ENCODE peak calls at places on chromosomes 1 and 21, in seven cellular contexts. One of them, this sample, is unnamed.

GRCh38 chr1:68745006-68745405 is 248.1 kb upstream of the DEPDC1 start:
- DNase-seq in GM12864: no peak
- DNase-seq in naive thymus-derived CD4-positive, alpha-beta T cell: no peak
- DNase-seq in hepatocyte: no peak
- DNase-seq in cardiac fibroblast: no peak
- DNase-seq in foreskin fibroblast: no peak
- DNase-seq in fibroblast of mammary gland: peak; percentile 1
- DNase-seq in this sample: no peak

GRCh38 chr1:64811131-64811530 is 66.3 kb downstream of the RAVER2 start:
- DNase-seq in hepatocyte: no peak
- DNase-seq in naive thymus-derived CD4-positive, alpha-beta T cell: no peak
- DNase-seq in foreskin fibroblast: no peak
- DNase-seq in fibroblast of mammary gland: no peak
- DNase-seq in GM12864: no peak
- DNase-seq in cardiac fibroblast: no peak
- DNase-seq in this sample: no peak

GRCh38 chr1:207020016-207020708 is 12.4 kb downstream of the C1orf116 start:
- DNase-seq in naive thymus-derived CD4-positive, alpha-beta T cell: no peak
- DNase-seq in cardiac fibroblast: no peak
- DNase-seq in hepatocyte: peak; percentile 77
- DNase-seq in foreskin fibroblast: no peak
- DNase-seq in GM12864: no peak
- DNase-seq in fibroblast of mammary gland: no peak
- DNase-seq in this sample: no peak

GRCh38 chr1:54502342-54502741 is 45.7 kb upstream of the ACOT11 start:
- DNase-seq in naive thymus-derived CD4-positive, alpha-beta T cell: no peak
- DNase-seq in fibroblast of mammary gland: no peak
- DNase-seq in GM12864: no peak
- DNase-seq in cardiac fibroblast: no peak
- DNase-seq in hepatocyte: no peak
- DNase-seq in foreskin fibroblast: no peak
- DNase-seq in this sample: no peak

GRCh38 chr1:27137544-27138075 is 17.3 kb downstream of the SLC9A1 start:
- DNase-seq in GM12864: no peak
- DNase-seq in cardiac fibroblast: no peak
- DNase-seq in fibroblast of mammary gland: no peak
- DNase-seq in foreskin fibroblast: peak; percentile 42
- DNase-seq in hepatocyte: peak; percentile 79
- DNase-seq in naive thymus-derived CD4-positive, alpha-beta T cell: no peak
- DNase-seq in this sample: no peak

GRCh38 chr1:3369437-3370076 is 84.9 kb upstream of the ARHGEF16 start:
- DNase-seq in foreskin fibroblast: peak; percentile 88
- DNase-seq in cardiac fibroblast: peak; percentile 83
- DNase-seq in hepatocyte: peak; percentile 77
- DNase-seq in naive thymus-derived CD4-positive, alpha-beta T cell: no peak
- DNase-seq in fibroblast of mammary gland: peak; percentile 93
- DNase-seq in GM12864: no peak
- DNase-seq in this sample: peak; percentile 100

GRCh38 chr1:155859881-155860841 is 794 bp downstream of the SYT11 start:
- DNase-seq in naive thymus-derived CD4-positive, alpha-beta T cell: peak; percentile 76
- DNase-seq in foreskin fibroblast: peak; percentile 81
- DNase-seq in GM12864: no peak
- DNase-seq in hepatocyte: no peak
- DNase-seq in fibroblast of mammary gland: peak; percentile 74
- DNase-seq in cardiac fibroblast: peak; percentile 87
- DNase-seq in this sample: peak; percentile 89

GRCh38 chr1:7117599-7118281 is 332.5 kb downstream of the CAMTA1 start:
- DNase-seq in naive thymus-derived CD4-positive, alpha-beta T cell: no peak
- DNase-seq in fibroblast of mammary gland: peak; percentile 80
- DNase-seq in GM12864: no peak
- DNase-seq in hepatocyte: peak; percentile 59
- DNase-seq in foreskin fibroblast: peak; percentile 43
- DNase-seq in cardiac fibroblast: peak; percentile 76
- DNase-seq in this sample: peak; percentile 60

GRCh38 chr21:39630827-39631226 is 18.1 kb downstream of the B3GALT5 start:
- DNase-seq in foreskin fibroblast: no peak
- DNase-seq in fibroblast of mammary gland: peak; percentile 21
- DNase-seq in cardiac fibroblast: no peak
- DNase-seq in GM12864: no peak
- DNase-seq in naive thymus-derived CD4-positive, alpha-beta T cell: no peak
- DNase-seq in hepatocyte: no peak
- DNase-seq in this sample: peak; percentile 24

GRCh38 chr1:174884001-174884400 is 115.7 kb upstream of the CACYBP start:
- DNase-seq in fibroblast of mammary gland: no peak
- DNase-seq in foreskin fibroblast: no peak
- DNase-seq in GM12864: no peak
- DNase-seq in cardiac fibroblast: no peak
- DNase-seq in naive thymus-derived CD4-positive, alpha-beta T cell: no peak
- DNase-seq in hepatocyte: no peak
- DNase-seq in this sample: no peak

GRCh38 chr1:199752688-199753027 is 274.9 kb upstream of the NR5A2 start:
- DNase-seq in cardiac fibroblast: no peak
- DNase-seq in GM12864: no peak
- DNase-seq in naive thymus-derived CD4-positive, alpha-beta T cell: no peak
- DNase-seq in foreskin fibroblast: no peak
- DNase-seq in fibroblast of mammary gland: no peak
- DNase-seq in hepatocyte: no peak
- DNase-seq in this sample: no peak

GRCh38 chr21:42669069-42669468 is 15.6 kb downstream of the PDE9A start:
- DNase-seq in fibroblast of mammary gland: peak; percentile 42
- DNase-seq in foreskin fibroblast: no peak
- DNase-seq in hepatocyte: no peak
- DNase-seq in cardiac fibroblast: peak; percentile 58
- DNase-seq in GM12864: no peak
- DNase-seq in naive thymus-derived CD4-positive, alpha-beta T cell: no peak
- DNase-seq in this sample: peak; percentile 26

GRCh38 chr21:42670058-42670830 is 16.8 kb downstream of the PDE9A start:
- DNase-seq in foreskin fibroblast: no peak
- DNase-seq in hepatocyte: no peak
- DNase-seq in cardiac fibroblast: no peak
- DNase-seq in fibroblast of mammary gland: no peak
- DNase-seq in naive thymus-derived CD4-positive, alpha-beta T cell: no peak
- DNase-seq in GM12864: no peak
- DNase-seq in this sample: no peak

GRCh38 chr21:42666918-42667317 is 13.5 kb downstream of the PDE9A start:
- DNase-seq in fibroblast of mammary gland: no peak
- DNase-seq in GM12864: no peak
- DNase-seq in foreskin fibroblast: no peak
- DNase-seq in naive thymus-derived CD4-positive, alpha-beta T cell: no peak
- DNase-seq in cardiac fibroblast: no peak
- DNase-seq in hepatocyte: no peak
- DNase-seq in this sample: no peak

GRCh38 chr21:42668193-42668592 is 14.8 kb downstream of the PDE9A start:
- DNase-seq in hepatocyte: no peak
- DNase-seq in cardiac fibroblast: no peak
- DNase-seq in naive thymus-derived CD4-positive, alpha-beta T cell: no peak
- DNase-seq in GM12864: no peak
- DNase-seq in foreskin fibroblast: no peak
- DNase-seq in fibroblast of mammary gland: no peak
- DNase-seq in this sample: no peak

DNA sequence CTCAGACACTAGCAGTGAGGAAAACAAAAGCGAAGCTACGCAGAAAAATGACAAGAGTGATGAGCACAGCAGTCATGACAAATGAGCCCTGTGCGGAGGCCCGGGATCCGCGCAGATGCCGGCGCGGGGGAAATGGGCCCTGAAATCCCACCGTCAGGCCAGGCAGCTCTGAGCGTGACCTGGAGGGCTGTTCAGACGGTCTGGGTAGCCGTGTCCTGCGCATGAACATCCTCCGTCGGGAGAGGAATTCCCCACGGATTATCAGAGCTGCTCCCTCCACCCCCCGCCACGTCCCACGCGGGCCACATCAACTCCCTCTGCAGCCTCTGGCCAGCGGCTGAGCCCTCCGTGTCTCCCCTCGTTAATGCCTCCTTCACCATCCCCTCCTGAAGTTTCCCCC is 15.2 kb downstream of the PDE9A start:
- DNase-seq in cardiac fibroblast: no peak
- DNase-seq in foreskin fibroblast: no peak
- DNase-seq in naive thymus-derived CD4-positive, alpha-beta T cell: no peak
- DNase-seq in GM12864: no peak
- DNase-seq in fibroblast of mammary gland: no peak
- DNase-seq in hepatocyte: no peak
- DNase-seq in this sample: no peak
- H3K4me3 ChIP-seq in cardiac fibroblast: no peak overlapping the region
- H3K4me3 ChIP-seq in foreskin fibroblast: no peak overlapping the region
- H3K4me3 ChIP-seq in naive thymus-derived CD4-positive, alpha-beta T cell: no peak overlapping the region
- H3K4me3 ChIP-seq in GM12864: no peak overlapping the region
- H3K4me3 ChIP-seq in fibroblast of mammary gland: no peak overlapping the region
- H3K4me3 ChIP-seq in hepatocyte: no peak overlapping the region
- H3K4me3 ChIP-seq in this sample: no peak overlapping the region

GRCh38 chr1:8428441-8428840 is 110.5 kb downstream of the SLC45A1 start:
- DNase-seq in naive thymus-derived CD4-positive, alpha-beta T cell: no peak
- DNase-seq in fibroblast of mammary gland: no peak
- DNase-seq in foreskin fibroblast: no peak
- DNase-seq in cardiac fibroblast: no peak
- DNase-seq in hepatocyte: no peak
- DNase-seq in GM12864: no peak
- DNase-seq in this sample: no peak
- H3K4me3 ChIP-seq in naive thymus-derived CD4-positive, alpha-beta T cell: no peak overlapping the region
- H3K4me3 ChIP-seq in fibroblast of mammary gland: no peak overlapping the region
- H3K4me3 ChIP-seq in foreskin fibroblast: no peak overlapping the region
- H3K4me3 ChIP-seq in cardiac fibroblast: no peak overlapping the region
- H3K4me3 ChIP-seq in hepatocyte: no peak overlapping the region
- H3K4me3 ChIP-seq in GM12864: no peak overlapping the region
- H3K4me3 ChIP-seq in this sample: no peak overlapping the region

GRCh38 chr1:81144240-81144639 is 656.5 kb upstream of the ADGRL2 start:
- DNase-seq in hepatocyte: no peak
- DNase-seq in naive thymus-derived CD4-positive, alpha-beta T cell: no peak
- DNase-seq in fibroblast of mammary gland: peak; percentile 18
- DNase-seq in foreskin fibroblast: no peak
- DNase-seq in GM12864: no peak
- DNase-seq in cardiac fibroblast: peak; percentile 35
- DNase-seq in this sample: peak; percentile 20
- H3K4me3 ChIP-seq in hepatocyte: no peak overlapping the region
- H3K4me3 ChIP-seq in naive thymus-derived CD4-positive, alpha-beta T cell: no peak overlapping the region
- H3K4me3 ChIP-seq in fibroblast of mammary gland: no peak overlapping the region
- H3K4me3 ChIP-seq in foreskin fibroblast: no peak overlapping the region
- H3K4me3 ChIP-seq in GM12864: no peak overlapping the region
- H3K4me3 ChIP-seq in cardiac fibroblast: no peak overlapping the region
- H3K4me3 ChIP-seq in this sample: no peak overlapping the region

GRCh38 chr1:31672988-31673387 is 28.3 kb upstream of the PEF1 start:
- DNase-seq in hepatocyte: peak; percentile 21
- DNase-seq in foreskin fibroblast: no peak
- DNase-seq in GM12864: no peak
- DNase-seq in naive thymus-derived CD4-positive, alpha-beta T cell: no peak
- DNase-seq in fibroblast of mammary gland: no peak
- DNase-seq in cardiac fibroblast: no peak
- DNase-seq in this sample: no peak
- H3K4me3 ChIP-seq in hepatocyte: no peak overlapping the region
- H3K4me3 ChIP-seq in foreskin fibroblast: no peak overlapping the region
- H3K4me3 ChIP-seq in GM12864: no peak overlapping the region
- H3K4me3 ChIP-seq in naive thymus-derived CD4-positive, alpha-beta T cell: no peak overlapping the region
- H3K4me3 ChIP-seq in fibroblast of mammary gland: no peak overlapping the region
- H3K4me3 ChIP-seq in cardiac fibroblast: no peak overlapping the region
- H3K4me3 ChIP-seq in this sample: no peak overlapping the region

GRCh38 chr1:208219659-208220282 is 24.4 kb downstream of the PLXNA2 start:
- DNase-seq in foreskin fibroblast: no peak
- DNase-seq in cardiac fibroblast: peak; percentile 80
- DNase-seq in hepatocyte: no peak
- DNase-seq in GM12864: no peak
- DNase-seq in naive thymus-derived CD4-positive, alpha-beta T cell: no peak
- DNase-seq in fibroblast of mammary gland: peak; percentile 58
- DNase-seq in this sample: peak; percentile 62
- H3K4me3 ChIP-seq in foreskin fibroblast: no peak overlapping the region
- H3K4me3 ChIP-seq in cardiac fibroblast: no peak overlapping the region
- H3K4me3 ChIP-seq in hepatocyte: no peak overlapping the region
- H3K4me3 ChIP-seq in GM12864: no peak overlapping the region
- H3K4me3 ChIP-seq in naive thymus-derived CD4-positive, alpha-beta T cell: no peak overlapping the region
- H3K4me3 ChIP-seq in fibroblast of mammary gland: no peak overlapping the region
- H3K4me3 ChIP-seq in this sample: no peak overlapping the region

DNA sequence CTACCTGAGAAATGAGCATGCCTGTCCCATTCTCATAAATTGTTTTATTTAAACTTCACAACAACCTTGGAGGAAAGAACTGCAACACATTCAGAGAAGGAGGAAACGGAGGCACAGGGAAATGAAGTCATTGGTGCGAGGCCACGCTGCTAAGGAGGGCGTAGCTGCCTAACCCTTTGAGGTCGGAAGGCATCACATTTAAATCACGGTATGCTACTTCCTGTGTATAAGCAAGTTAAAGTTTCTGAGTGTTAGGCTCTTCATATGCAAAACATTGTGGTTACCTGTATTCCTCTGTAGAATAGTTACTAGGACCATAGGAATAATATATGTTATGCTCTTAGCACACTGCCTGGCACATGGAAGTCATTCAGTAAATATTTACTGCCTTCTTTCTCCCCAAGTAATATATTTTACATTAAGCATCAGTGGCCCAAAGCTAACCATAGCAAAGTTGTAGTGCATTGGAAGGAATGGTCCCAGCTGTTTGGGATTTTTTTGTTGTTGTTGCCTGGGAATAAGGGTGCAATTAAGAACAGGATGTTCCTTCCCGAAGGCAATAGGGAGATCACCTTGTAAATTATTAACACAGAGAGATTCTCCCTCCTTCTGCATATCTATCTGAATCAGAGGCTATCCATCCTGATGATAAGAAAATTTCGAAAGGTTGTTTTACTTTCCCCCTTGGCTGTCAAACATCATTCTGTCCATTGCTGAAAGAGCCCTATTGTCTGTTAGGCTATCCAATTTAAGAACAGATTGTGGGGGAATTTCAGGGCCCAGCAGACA is 192.2 kb upstream of the C8B start:
- DNase-seq in naive thymus-derived CD4-positive, alpha-beta T cell: no peak
- DNase-seq in GM12864: no peak
- DNase-seq in fibroblast of mammary gland: no peak
- DNase-seq in foreskin fibroblast: no peak
- DNase-seq in cardiac fibroblast: no peak
- DNase-seq in hepatocyte: peak; percentile 8
- DNase-seq in this sample: no peak
- H3K4me3 ChIP-seq in naive thymus-derived CD4-positive, alpha-beta T cell: no peak overlapping the region
- H3K4me3 ChIP-seq in GM12864: no peak overlapping the region
- H3K4me3 ChIP-seq in fibroblast of mammary gland: no peak overlapping the region
- H3K4me3 ChIP-seq in foreskin fibroblast: no peak overlapping the region
- H3K4me3 ChIP-seq in cardiac fibroblast: no peak overlapping the region
- H3K4me3 ChIP-seq in hepatocyte: no peak overlapping the region
- H3K4me3 ChIP-seq in this sample: no peak overlapping the region

GRCh38 chr1:50980505-50980904 is 10.5 kb downstream of the CDKN2C start:
- DNase-seq in GM12864: no peak
- DNase-seq in fibroblast of mammary gland: no peak
- DNase-seq in cardiac fibroblast: no peak
- DNase-seq in hepatocyte: no peak
- DNase-seq in naive thymus-derived CD4-positive, alpha-beta T cell: no peak
- DNase-seq in foreskin fibroblast: no peak
- DNase-seq in this sample: peak; percentile 21

GRCh38 chr1:50978852-50979781 is 9.1 kb downstream of the CDKN2C start:
- DNase-seq in foreskin fibroblast: no peak
- DNase-seq in cardiac fibroblast: no peak
- DNase-seq in hepatocyte: no peak
- DNase-seq in GM12864: no peak
- DNase-seq in fibroblast of mammary gland: no peak
- DNase-seq in naive thymus-derived CD4-positive, alpha-beta T cell: no peak
- DNase-seq in this sample: peak; percentile 46

GRCh38 chr1:50983403-50983802 is 13.4 kb downstream of the CDKN2C start:
- DNase-seq in hepatocyte: no peak
- DNase-seq in GM12864: no peak
- DNase-seq in naive thymus-derived CD4-positive, alpha-beta T cell: no peak
- DNase-seq in cardiac fibroblast: no peak
- DNase-seq in foreskin fibroblast: no peak
- DNase-seq in fibroblast of mammary gland: no peak
- DNase-seq in this sample: no peak

GRCh38 chr1:50979964-50980363 is 9.9 kb downstream of the CDKN2C start:
- DNase-seq in hepatocyte: no peak
- DNase-seq in GM12864: no peak
- DNase-seq in cardiac fibroblast: no peak
- DNase-seq in foreskin fibroblast: no peak
- DNase-seq in fibroblast of mammary gland: no peak
- DNase-seq in naive thymus-derived CD4-positive, alpha-beta T cell: no peak
- DNase-seq in this sample: peak; percentile 31

GRCh38 chr1:50981741-50982140 is 11.7 kb downstream of the CDKN2C start:
- DNase-seq in foreskin fibroblast: no peak
- DNase-seq in GM12864: no peak
- DNase-seq in hepatocyte: no peak
- DNase-seq in fibroblast of mammary gland: peak; percentile 59
- DNase-seq in cardiac fibroblast: no peak
- DNase-seq in naive thymus-derived CD4-positive, alpha-beta T cell: no peak
- DNase-seq in this sample: peak; percentile 45
- H3K4me3 ChIP-seq in foreskin fibroblast: no peak overlapping the region
- H3K4me3 ChIP-seq in GM12864: no peak overlapping the region
- H3K4me3 ChIP-seq in hepatocyte: no peak overlapping the region
- H3K4me3 ChIP-seq in fibroblast of mammary gland: no peak overlapping the region
- H3K4me3 ChIP-seq in cardiac fibroblast: no peak overlapping the region
- H3K4me3 ChIP-seq in naive thymus-derived CD4-positive, alpha-beta T cell: no peak overlapping the region
- H3K4me3 ChIP-seq in this sample: no peak overlapping the region

This sample was measured in fibroblast of the aortic adventitia.